ENCODE peak calls at places on chromosomes 12 and 14, in five cellular contexts. K, M, R, P and L are unnamed samples.
A peak's percentile ranks its signal among the peaks of the same experiment; 100 is the strongest.

GRCh38 chr14:88233915-88234314 is 89.2 kb downstream of the KCNK10 start:
- DNase-seq in P (no peak), R (peak; percentile 23), M (peak; percentile 80), K (peak; percentile 71), L (peak; percentile 14)

GRCh38 chr12:57518920-57519757 is 1.2 kb downstream of the DDIT3 start:
- DNase-seq in K (no peak), P (peak; percentile 9), M (peak; percentile 49), R (peak; percentile 81), L (peak; percentile 46)

GRCh38 chr12:20808521-20808920 is 2.0 kb upstream of the SLCO1B3 start:
- DNase-seq in R (no peak), P (no peak), K (no peak), M (no peak), L (no peak)

GRCh38 chr14:55136868-55137785 is 8.1 kb downstream of the LGALS3 start:
- DNase-seq in K (no peak), R (peak; percentile 85), P (no peak), M (no peak), L (no peak)

GRCh38 chr14:104981699-104982541 is 3.7 kb upstream of the CLBA1 start:
- DNase-seq in K (no peak), M (no peak), R (no peak), P (no peak), L (peak; percentile 9)

GRCh38 chr14:104393199-104393897 is 186.2 kb upstream of the C14orf180 start:
- DNase-seq in M (no peak), R (no peak), P (no peak), K (no peak), L (no peak)

GRCh38 chr12:30203981-30204380 is 420.2 kb upstream of the TMTC1 start:
- DNase-seq in K (no peak), M (no peak), R (no peak), P (no peak), L (no peak)

GRCh38 chr12:54627304-54627703 is 7.4 kb downstream of the LACRT start:
- DNase-seq in K (no peak), M (no peak), R (no peak), P (no peak), L (no peak)

GRCh38 chr12:78271546-78271945 is 440.9 kb downstream of the NAV3 start:
- DNase-seq in M (no peak), P (no peak), K (no peak), R (peak; percentile 33), L (no peak)

GRCh38 chr12:41548926-41549325 is 360.8 kb downstream of the PDZRN4 start:
- DNase-seq in M (no peak), K (no peak), P (no peak), R (no peak), L (no peak)

GRCh38 chr14:102591944-102592772 is at the start of gene RCOR1:
- DNase-seq in P (peak; percentile 90), K (peak; percentile 99), R (peak; percentile 99), M (peak; percentile 98), L (peak; percentile 99)

GRCh38 chr14:102594514-102595175 is 2.2 kb downstream of the RCOR1 start:
- DNase-seq in K (peak; percentile 65), M (peak; percentile 85), P (peak; percentile 68), R (peak; percentile 83), L (peak; percentile 80)

GRCh38 chr14:102593841-102594170 is 1.4 kb downstream of the RCOR1 start:
- DNase-seq in M (no peak), P (no peak), K (no peak), R (no peak), L (no peak)

GRCh38 chr14:102591372-102591943 is 991 bp upstream of the RCOR1 start:
- DNase-seq in K (peak; percentile 70), P (no peak), R (peak; percentile 54), M (peak; percentile 68), L (peak; percentile 56)

GRCh38 chr14:102592969-102593840 is 756 bp downstream of the RCOR1 start:
- DNase-seq in R (peak; percentile 84), M (peak; percentile 60), K (peak; percentile 73), P (peak; percentile 37), L (peak; percentile 67)
- TF ChIP-seq EZH2phosphoT487 in R (no peak), M (no peak), K (no peak), P (no peak), L (no peak)

DNA sequence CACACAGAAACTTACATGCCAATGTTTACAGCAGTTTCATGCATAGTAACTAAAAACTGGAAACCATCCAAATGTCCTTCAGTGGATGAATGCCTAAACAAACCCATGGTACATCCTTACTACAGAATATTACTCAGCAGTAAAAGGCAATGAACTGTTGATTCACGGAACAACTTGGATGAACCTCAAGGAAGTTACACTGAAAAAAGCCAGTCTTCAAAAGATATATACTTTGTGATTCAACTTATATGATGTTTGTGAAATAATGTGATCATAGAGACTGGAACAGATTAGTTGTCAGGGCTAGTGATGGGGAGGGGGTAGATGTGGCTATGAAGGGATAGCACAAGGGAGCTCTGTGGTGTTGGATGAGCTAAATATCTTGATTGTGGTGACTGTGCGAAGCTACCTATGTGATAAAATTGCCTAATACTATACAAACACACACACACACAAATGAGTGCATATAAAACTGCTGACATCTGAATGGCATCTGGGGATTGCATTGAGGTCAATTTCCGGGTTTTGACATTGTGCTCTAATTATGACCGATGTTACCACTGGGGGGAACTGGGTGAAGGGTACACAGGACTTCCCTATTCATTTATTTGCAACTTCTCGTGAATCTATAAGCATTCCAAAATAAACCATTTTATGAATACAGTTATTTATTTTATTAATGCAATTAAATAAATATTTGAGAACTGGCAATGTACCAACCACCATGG is 94.3 kb downstream of the RIN3 start:
- DNase-seq in M (no peak), R (peak; percentile 82), P (no peak), K (no peak), L (no peak)
- H3K27ac ChIP-seq in M (no peak overlapping the region), R (peak overlapping the region; percentile 49), P (no peak overlapping the region), K (no peak overlapping the region), L (no peak overlapping the region)

GRCh38 chr12:88310666-88311065 is 168.6 kb downstream of the TMTC3 start:
- DNase-seq in K (no peak), R (peak; percentile 30), P (no peak), M (no peak), L (no peak)
- TF ChIP-seq EZH2phosphoT487 in K (no peak), R (no peak), P (no peak), M (no peak), L (no peak)

DNA sequence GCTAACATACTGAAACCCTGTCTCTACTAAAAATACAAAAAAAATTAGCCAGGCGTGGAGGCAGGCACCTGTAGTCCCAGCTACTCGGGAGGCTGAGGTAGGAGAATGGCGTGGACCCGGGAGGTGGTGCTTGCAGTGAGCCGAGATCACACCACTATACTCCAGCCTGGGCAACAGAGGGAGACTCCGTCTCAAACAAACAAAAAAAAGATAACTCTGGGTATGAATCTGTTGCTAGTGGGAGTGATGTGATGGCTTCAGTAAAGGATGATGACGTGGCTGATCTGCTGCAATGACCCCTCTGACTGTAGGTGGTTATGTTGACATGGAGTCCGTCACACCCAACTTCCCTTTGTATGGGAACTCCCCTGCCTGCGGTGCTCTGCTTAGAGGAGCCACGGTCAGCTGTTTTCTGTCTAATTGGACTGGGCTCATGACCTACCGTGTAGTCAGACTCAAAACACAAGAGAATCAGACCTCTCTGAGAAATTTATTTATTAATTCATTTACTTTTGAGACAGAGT is 59.1 kb upstream of the MED13L start:
- DNase-seq in R (peak; percentile 72), K (no peak), P (no peak), M (no peak), L (no peak)
- H3K27ac ChIP-seq in R (no peak overlapping the region), K (no peak overlapping the region), P (no peak overlapping the region), M (no peak overlapping the region), L (no peak overlapping the region)

DNA sequence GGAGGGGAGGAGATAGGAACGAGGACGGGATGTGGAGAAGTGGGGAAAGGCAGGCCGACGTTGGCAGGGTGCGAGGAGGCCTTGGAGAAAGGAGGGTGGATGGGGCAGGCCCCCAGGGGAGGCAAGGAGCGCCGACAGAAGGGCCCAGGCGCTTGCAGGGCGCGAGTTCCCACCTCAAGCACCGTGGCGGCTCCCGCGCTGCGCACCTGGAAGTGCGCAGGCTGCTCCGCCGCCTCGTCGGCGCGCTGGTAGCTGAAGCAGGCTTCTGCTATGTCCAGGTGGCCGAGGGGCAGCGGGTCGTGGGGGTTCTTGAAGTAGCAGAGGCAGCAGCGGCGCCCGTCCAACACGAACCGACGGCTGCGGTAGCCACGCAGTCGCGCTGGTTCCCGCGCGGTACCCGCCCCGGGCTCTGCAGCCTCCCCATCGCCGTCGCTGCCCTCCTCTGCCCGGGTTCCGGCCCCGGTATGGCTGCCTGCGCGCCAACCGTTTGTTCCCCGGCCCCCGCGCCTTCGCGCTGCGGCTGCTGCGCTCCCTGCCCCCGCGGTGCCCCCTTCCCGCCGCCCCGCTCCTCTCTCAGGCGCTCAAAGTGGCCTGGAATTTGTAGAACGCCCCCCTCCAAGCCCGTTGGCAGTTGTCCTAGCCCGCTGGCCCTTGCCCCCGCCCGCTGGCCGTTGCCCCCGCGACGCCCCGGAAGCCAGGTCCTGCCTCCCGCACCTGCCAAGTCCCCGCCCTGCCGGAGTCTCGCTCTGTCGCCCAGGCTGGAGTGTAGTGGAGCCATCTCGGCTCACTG is 1.1 kb upstream of the ACTR6 start:
- DNase-seq in P (peak; percentile 80), M (peak; percentile 94), R (peak; percentile 56), K (peak; percentile 91), L (peak; percentile 79)
- TF ChIP-seq EZH2phosphoT487 in P (no peak), M (no peak), R (no peak), K (no peak), L (no peak)

GRCh38 chr14:61557854-61558253 is 137.5 kb upstream of the HIF1A start:
- DNase-seq in M (no peak), R (no peak), K (no peak), P (no peak), L (no peak)
- H3K27ac ChIP-seq in M (no peak overlapping the region), R (no peak overlapping the region), K (no peak overlapping the region), P (no peak overlapping the region), L (no peak overlapping the region)

GRCh38 chr12:107352347-107353081 is 259.2 kb upstream of the CRY1 start:
- DNase-seq in K (no peak), R (no peak), M (no peak), P (no peak), L (no peak)
- TF ChIP-seq EZH2phosphoT487 in K (no peak), R (no peak), M (no peak), P (no peak), L (no peak)

DNA sequence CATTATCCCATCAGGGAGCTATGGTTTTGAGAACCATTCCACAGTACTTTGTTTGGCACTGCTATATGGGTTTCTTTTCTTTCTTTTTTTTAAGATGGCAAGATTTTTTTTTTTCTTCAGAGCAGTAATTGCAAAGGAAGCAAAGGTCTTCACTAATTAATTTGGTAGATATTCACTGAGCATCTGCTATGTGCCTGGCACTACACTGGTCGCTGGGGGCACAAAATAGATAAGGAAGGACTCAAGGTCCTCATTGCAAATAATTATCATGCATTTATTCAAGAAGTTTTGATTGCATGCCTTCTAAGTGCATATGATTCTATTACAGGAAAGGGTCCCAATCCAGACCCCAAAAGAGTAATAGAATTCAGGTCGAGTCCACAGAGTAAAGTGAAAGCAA is 10.0 kb upstream of the ATP2A2 start:
- DNase-seq in M (no peak), K (no peak), P (no peak), R (no peak), L (no peak)
- H3K27ac ChIP-seq in M (no peak overlapping the region), K (no peak overlapping the region), P (no peak overlapping the region), R (peak overlapping the region; percentile 84), L (no peak overlapping the region)